ENCODE peak calls at places on chromosomes 1 and 21, in five cellular contexts. A is GF-D8, V is glomerular endothelial cell, O is NAMALWA, W is SK-N-MC. H is an unnamed sample.

GRCh38 chr1:179296356-179296755 is 2.8 kb downstream of the SOAT1 start:
- DNase-seq in A (no peak), V (no peak), O (no peak), W (no peak), H (no peak)

GRCh38 chr21:43693981-43694380 is 24.9 kb upstream of the PDXK start:
- DNase-seq in A (no peak), V (no peak), O (no peak), W (no peak), H (no peak)

GRCh38 chr1:32774950-32775634 is 42.1 kb downstream of the YARS1 start:
- DNase-seq in A (no peak), V (peak), O (no peak), W (peak), H (peak)

GRCh38 chr1:86362807-86363206 is 33.3 kb downstream of the ODF2L start:
- DNase-seq in A (no peak), V (no peak), O (no peak), W (no peak), H (no peak)

GRCh38 chr1:19484338-19484792 is 974 bp downstream of the CAPZB start:
- DNase-seq in A (no peak), V (no peak), O (no peak), W (no peak), H (no peak)

GRCh38 chr1:221098462-221099406 is 219.5 kb downstream of the HLX start:
- DNase-seq in A (peak), V (no peak), O (peak), W (no peak), H (peak)

GRCh38 chr21:18517905-18518566 is 114.5 kb upstream of the TMPRSS15 start:
- DNase-seq in A (no peak), V (no peak), O (no peak), W (no peak), H (no peak)

GRCh38 chr1:111754964-111755320 is 759 bp upstream of the DDX20 start:
- DNase-seq in A (no peak), V (no peak), O (no peak), W (peak), H (peak)

GRCh38 chr21:34336756-34337391 is 26.9 kb upstream of the KCNE2 start:
- DNase-seq in A (no peak), V (no peak), O (no peak), W (no peak), H (peak)

GRCh38 chr1:31505884-31506497 is 70.3 kb upstream of the TINAGL1 start:
- DNase-seq in A (peak), V (no peak), O (peak), W (no peak), H (peak)

GRCh38 chr1:48333316-48333715 is 110.8 kb downstream of the SLC5A9 start:
- DNase-seq in A (no peak), V (no peak), O (no peak), W (no peak), H (no peak)